ENCODE peak calls at places on chromosome 7, in ten cellular contexts. P is iPS-NIHi11; Y is CD4-positive, CD25-positive, alpha-beta regulatory T cell; Q is dorsolateral prefrontal cortex; T is T-helper 2 cell; R is AG09309; W is amniotic stem cell; E is stimulated activated CD8-positive, alpha-beta memory T cell treated with anti-CD3 and anti-CD28 coated beads, Interleukin-7, amount 100 ng/mL, for 24 hours; U is substantia nigra; J is lower lobe of right lung. O is an unnamed sample.

GRCh38 chr7:44144968-44145418 is 3.9 kb upstream of the MYL7 start:
- DNase-seq in W (no peak), R (no peak), E (no peak), U (no peak), T (no peak), Y (no peak), P (peak; percentile 38), J (no peak), Q (no peak), O (no peak)

GRCh38 chr7:141541375-141541774 is 9.8 kb upstream of the AGK start:
- DNase-seq in J (no peak), P (no peak), Y (no peak), T (no peak), R (no peak), U (no peak), Q (no peak), W (no peak), E (no peak), O (no peak)

GRCh38 chr7:129902788-129903422 is 49.9 kb downstream of the UBE2H start:
- DNase-seq in P (no peak), E (no peak), R (no peak), Y (no peak), Q (no peak), T (peak; percentile 88), J (no peak), U (no peak), W (no peak), O (no peak)

GRCh38 chr7:55019329-55019690 is 493 bp downstream of the EGFR start:
- DNase-seq in P (peak; percentile 80), W (no peak), J (peak; percentile 78), R (no peak), U (no peak), T (no peak), Q (no peak), Y (no peak), E (no peak), O (peak; percentile 71)

GRCh38 chr7:158976468-158976848 is 120.1 kb downstream of the DYNC2I1 start:
- DNase-seq in P (no peak), T (peak; percentile 31), R (no peak), E (no peak), Q (no peak), Y (no peak), J (no peak), U (no peak), W (no peak), O (no peak)

GRCh38 chr7:8389898-8390642 is 43.3 kb upstream of the NXPH1 start:
- DNase-seq in U (peak; percentile 53), R (no peak), Q (peak; percentile 84), W (no peak), P (peak; percentile 87), T (no peak), E (no peak), J (no peak), Y (no peak), O (no peak)

GRCh38 chr7:112726076-112726475 is 64.1 kb downstream of the TMEM168 start:
- DNase-seq in P (no peak), Q (no peak), J (no peak), U (no peak), T (no peak), Y (no peak), W (no peak), R (no peak), E (no peak), O (no peak)

GRCh38 chr7:135380351-135380750 is 129.6 kb downstream of the CNOT4 start:
- DNase-seq in J (no peak), R (no peak), W (no peak), U (no peak), Q (no peak), P (no peak), E (no peak), Y (no peak), T (no peak), O (no peak)

GRCh38 chr7:114415054-114415997 is 711 bp downstream of the FOXP2 start:
- DNase-seq in Y (no peak), W (no peak), J (no peak), E (no peak), U (no peak), P (no peak), Q (no peak), T (no peak), R (no peak), O (peak; percentile 26)

GRCh38 chr7:30888783-30889182 is 22.9 kb upstream of the AQP1 start:
- DNase-seq in W (peak; percentile 75), R (peak; percentile 71), J (no peak), Q (peak; percentile 53), Y (no peak), T (no peak), U (no peak), E (no peak), P (no peak), O (no peak)

GRCh38 chr7:18313970-18314369 is 181.6 kb upstream of the HDAC9 start:
- DNase-seq in R (no peak), E (no peak), J (no peak), Y (no peak), P (no peak), Q (no peak), W (no peak), U (no peak), T (no peak), O (no peak)